ENCODE peak calls at places on chromosomes 16 and 17, in six cellular contexts. One of them, this sample, is unnamed.

GRCh38 chr17:14790518-14790917 is 474.6 kb downstream of the PMP22 start:
- DNase-seq in MM.1S: no peak
- DNase-seq in Calu3: no peak
- DNase-seq in fibroblast of lung: peak; percentile 70
- DNase-seq in heart right ventricle: no peak
- DNase-seq in Peyer's patch: no peak
- DNase-seq in this sample: no peak

GRCh38 chr17:67982034-67982640 is 14.1 kb downstream of the C17orf58 start:
- DNase-seq in Peyer's patch: no peak
- DNase-seq in MM.1S: no peak
- DNase-seq in fibroblast of lung: peak; percentile 34
- DNase-seq in Calu3: no peak
- DNase-seq in heart right ventricle: no peak
- DNase-seq in this sample: no peak

GRCh38 chr17:43338886-43339516 is 59.8 kb upstream of the ARL4D start:
- DNase-seq in MM.1S: peak; percentile 61
- DNase-seq in Peyer's patch: peak; percentile 73
- DNase-seq in Calu3: peak; percentile 91
- DNase-seq in heart right ventricle: peak; percentile 70
- DNase-seq in fibroblast of lung: peak; percentile 61
- DNase-seq in this sample: peak; percentile 85

GRCh38 chr16:5916711-5917191 is 819.2 kb upstream of the EEF2KMT start:
- DNase-seq in MM.1S: no peak
- DNase-seq in heart right ventricle: no peak
- DNase-seq in Peyer's patch: no peak
- DNase-seq in Calu3: peak; percentile 21
- DNase-seq in fibroblast of lung: no peak
- DNase-seq in this sample: no peak

GRCh38 chr16:85171809-85172464 is 59.7 kb upstream of the CIBAR2 start:
- DNase-seq in fibroblast of lung: peak; percentile 39
- DNase-seq in Peyer's patch: no peak
- DNase-seq in Calu3: no peak
- DNase-seq in MM.1S: no peak
- DNase-seq in heart right ventricle: no peak
- DNase-seq in this sample: no peak

GRCh38 chr16:85571813-85572619 is 41.1 kb upstream of the GSE1 start:
- DNase-seq in Peyer's patch: peak; percentile 61
- DNase-seq in Calu3: no peak
- DNase-seq in fibroblast of lung: no peak
- DNase-seq in heart right ventricle: no peak
- DNase-seq in MM.1S: peak; percentile 37
- DNase-seq in this sample: no peak

GRCh38 chr16:84055366-84055765 is 12.8 kb upstream of the SLC38A8 start:
- DNase-seq in MM.1S: no peak
- DNase-seq in Calu3: no peak
- DNase-seq in fibroblast of lung: no peak
- DNase-seq in heart right ventricle: peak; percentile 54
- DNase-seq in Peyer's patch: no peak
- DNase-seq in this sample: peak; percentile 46

GRCh38 chr16:53878216-53878615 is 174.3 kb downstream of the FTO start:
- DNase-seq in Peyer's patch: no peak
- DNase-seq in fibroblast of lung: no peak
- DNase-seq in MM.1S: no peak
- DNase-seq in heart right ventricle: no peak
- DNase-seq in Calu3: no peak
- DNase-seq in this sample: no peak

GRCh38 chr17:48113201-48113676 is 5.7 kb downstream of the SNX11 start:
- DNase-seq in Calu3: no peak
- DNase-seq in Peyer's patch: peak; percentile 66
- DNase-seq in heart right ventricle: no peak
- DNase-seq in MM.1S: no peak
- DNase-seq in fibroblast of lung: no peak
- DNase-seq in this sample: no peak

GRCh38 chr17:82655038-82655479 is 6.8 kb upstream of the WDR45B start:
- DNase-seq in heart right ventricle: no peak
- DNase-seq in MM.1S: no peak
- DNase-seq in fibroblast of lung: no peak
- DNase-seq in Peyer's patch: no peak
- DNase-seq in Calu3: peak; percentile 49
- DNase-seq in this sample: no peak

GRCh38 chr17:62887437-62887836 is 78.6 kb upstream of the TANC2 start:
- DNase-seq in MM.1S: no peak
- DNase-seq in Peyer's patch: no peak
- DNase-seq in fibroblast of lung: no peak
- DNase-seq in Calu3: no peak
- DNase-seq in heart right ventricle: no peak
- DNase-seq in this sample: no peak

GRCh38 chr17:35630530-35631148 is 43.5 kb downstream of the AP2B1 start:
- DNase-seq in fibroblast of lung: peak; percentile 21
- DNase-seq in heart right ventricle: no peak
- DNase-seq in MM.1S: no peak
- DNase-seq in Peyer's patch: no peak
- DNase-seq in Calu3: no peak
- DNase-seq in this sample: no peak

GRCh38 chr16:71440669-71441347 is 1.0 kb downstream of the TLE7 start:
- DNase-seq in fibroblast of lung: no peak
- DNase-seq in Calu3: no peak
- DNase-seq in Peyer's patch: no peak
- DNase-seq in MM.1S: no peak
- DNase-seq in heart right ventricle: no peak
- DNase-seq in this sample: no peak
- TF ChIP-seq CTCF in fibroblast of lung: no peak
- TF ChIP-seq CTCF in Calu3: no peak
- TF ChIP-seq CTCF in Peyer's patch: no peak
- TF ChIP-seq CTCF in MM.1S: peak; percentile 37
- TF ChIP-seq CTCF in heart right ventricle: no peak
- TF ChIP-seq CTCF in this sample: no peak

DNA sequence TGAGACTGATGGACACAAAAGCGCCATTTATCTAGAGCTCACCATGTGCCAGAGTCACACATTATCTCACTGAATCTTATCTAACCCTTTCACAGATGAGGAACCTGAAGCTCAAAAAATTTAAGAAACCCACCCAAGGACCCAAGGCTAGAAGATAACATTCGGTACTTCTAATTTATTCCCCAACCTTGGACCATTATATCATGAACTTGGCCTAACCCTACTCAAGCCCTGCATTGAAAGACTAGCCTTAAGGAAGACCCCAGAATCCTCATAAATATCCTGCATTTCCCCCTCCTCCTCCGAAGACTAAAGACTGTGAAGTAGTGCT is 548 bp upstream of the DYNC1LI2 start:
- DNase-seq in Peyer's patch: no peak
- DNase-seq in Calu3: no peak
- DNase-seq in heart right ventricle: no peak
- DNase-seq in MM.1S: no peak
- DNase-seq in fibroblast of lung: no peak
- DNase-seq in this sample: no peak
- TF ChIP-seq CTCF in Peyer's patch: no peak
- TF ChIP-seq CTCF in Calu3: no peak
- TF ChIP-seq CTCF in heart right ventricle: no peak
- TF ChIP-seq CTCF in MM.1S: no peak
- TF ChIP-seq CTCF in fibroblast of lung: peak; percentile 1
- TF ChIP-seq CTCF in this sample: no peak

GRCh38 chr16:74026373-74027281 is 270.0 kb upstream of the PSMD7 start:
- DNase-seq in MM.1S: no peak
- DNase-seq in Calu3: no peak
- DNase-seq in fibroblast of lung: no peak
- DNase-seq in heart right ventricle: no peak
- DNase-seq in Peyer's patch: no peak
- DNase-seq in this sample: no peak
- TF ChIP-seq CTCF in MM.1S: no peak
- TF ChIP-seq CTCF in Calu3: no peak
- TF ChIP-seq CTCF in fibroblast of lung: no peak
- TF ChIP-seq CTCF in heart right ventricle: no peak
- TF ChIP-seq CTCF in Peyer's patch: no peak
- TF ChIP-seq CTCF in this sample: no peak

GRCh38 chr16:16157166-16157565 is 66.1 kb downstream of the ABCC6 start:
- DNase-seq in Peyer's patch: no peak
- DNase-seq in fibroblast of lung: no peak
- DNase-seq in heart right ventricle: no peak
- DNase-seq in MM.1S: no peak
- DNase-seq in Calu3: no peak
- DNase-seq in this sample: no peak
- TF ChIP-seq CTCF in Peyer's patch: no peak
- TF ChIP-seq CTCF in fibroblast of lung: no peak
- TF ChIP-seq CTCF in heart right ventricle: no peak
- TF ChIP-seq CTCF in MM.1S: no peak
- TF ChIP-seq CTCF in Calu3: no peak
- TF ChIP-seq CTCF in this sample: no peak

GRCh38 chr17:72368191-72368590 is 247.4 kb downstream of the SOX9 start:
- DNase-seq in Peyer's patch: no peak
- DNase-seq in Calu3: no peak
- DNase-seq in fibroblast of lung: no peak
- DNase-seq in MM.1S: no peak
- DNase-seq in heart right ventricle: no peak
- DNase-seq in this sample: no peak

GRCh38 chr17:72363336-72363620 is 242.5 kb downstream of the SOX9 start:
- DNase-seq in Peyer's patch: no peak
- DNase-seq in heart right ventricle: no peak
- DNase-seq in Calu3: no peak
- DNase-seq in fibroblast of lung: no peak
- DNase-seq in MM.1S: no peak
- DNase-seq in this sample: no peak

GRCh38 chr17:72366626-72367025 is 245.8 kb downstream of the SOX9 start:
- DNase-seq in heart right ventricle: no peak
- DNase-seq in Peyer's patch: no peak
- DNase-seq in Calu3: no peak
- DNase-seq in fibroblast of lung: no peak
- DNase-seq in MM.1S: no peak
- DNase-seq in this sample: no peak

GRCh38 chr17:72362466-72363335 is 241.9 kb downstream of the SOX9 start:
- DNase-seq in MM.1S: no peak
- DNase-seq in heart right ventricle: no peak
- DNase-seq in Calu3: no peak
- DNase-seq in Peyer's patch: no peak
- DNase-seq in fibroblast of lung: peak; percentile 90
- DNase-seq in this sample: no peak

DNA sequence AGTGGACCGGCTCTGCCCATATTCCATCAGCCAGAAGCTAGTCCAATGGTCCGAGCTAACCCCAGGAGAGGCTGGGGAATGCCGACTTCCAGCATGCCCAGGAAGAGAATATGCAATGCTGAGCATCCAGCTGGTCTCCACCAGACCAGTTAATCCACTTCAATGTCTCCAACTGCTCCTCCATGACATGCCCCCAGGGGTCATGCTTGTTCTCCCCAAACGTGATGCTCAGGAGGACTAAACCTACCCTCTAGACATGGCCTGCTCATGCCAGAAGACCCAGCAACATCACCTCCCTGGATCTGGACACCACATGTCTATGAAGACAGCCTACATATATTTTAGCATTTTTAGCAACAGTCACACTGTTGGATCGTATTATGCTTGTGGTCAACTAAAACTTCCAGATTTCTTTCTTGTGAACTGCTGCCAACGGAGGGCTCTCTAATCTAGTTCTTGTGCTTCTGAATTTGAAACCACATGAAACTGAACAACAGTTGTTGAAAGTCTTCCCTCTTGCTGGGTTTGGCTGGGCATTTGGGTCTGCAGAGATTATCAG is 245.1 kb downstream of the SOX9 start:
- DNase-seq in fibroblast of lung: peak; percentile 57
- DNase-seq in Peyer's patch: no peak
- DNase-seq in Calu3: no peak
- DNase-seq in MM.1S: no peak
- DNase-seq in heart right ventricle: no peak
- DNase-seq in this sample: no peak
- TF ChIP-seq CTCF in fibroblast of lung: no peak
- TF ChIP-seq CTCF in Peyer's patch: no peak
- TF ChIP-seq CTCF in Calu3: no peak
- TF ChIP-seq CTCF in MM.1S: no peak
- TF ChIP-seq CTCF in heart right ventricle: no peak
- TF ChIP-seq CTCF in this sample: no peak

DNA sequence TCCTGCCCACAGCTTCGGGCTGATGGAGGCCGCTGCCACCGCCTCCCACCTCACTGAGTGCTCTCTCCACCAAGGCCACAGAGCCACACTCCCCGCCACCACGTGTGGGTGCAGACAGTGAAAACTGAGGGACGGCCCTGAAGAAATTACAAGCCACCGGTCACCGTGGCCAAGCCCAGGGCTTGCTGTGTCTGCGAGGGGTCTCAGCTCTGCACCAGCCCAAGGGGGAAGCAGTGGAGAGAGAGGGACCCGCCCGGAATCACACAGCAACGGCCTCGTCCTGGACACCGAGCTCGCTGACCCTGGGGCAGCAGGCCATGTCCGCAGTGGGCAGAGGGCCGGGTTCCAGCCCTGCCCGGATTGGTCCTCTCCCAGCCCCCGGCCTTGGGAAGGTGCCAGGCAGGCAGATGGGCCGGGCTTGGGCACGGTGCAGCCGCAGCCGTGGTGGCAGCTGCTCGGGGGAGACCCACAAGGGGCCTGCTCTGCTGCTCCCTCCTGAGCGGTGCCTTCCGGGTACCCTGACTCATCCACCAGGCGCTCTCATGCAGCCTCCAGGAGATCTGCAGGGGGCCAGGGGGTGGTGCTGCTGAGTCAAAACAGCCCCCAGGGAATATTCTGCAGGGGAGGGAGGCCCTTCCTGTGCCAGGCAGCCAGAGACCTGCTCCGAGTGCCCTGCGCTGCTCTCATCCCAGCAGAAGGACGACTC is 52.0 kb downstream of the CBFA2T3 start:
- DNase-seq in MM.1S: no peak
- DNase-seq in heart right ventricle: no peak
- DNase-seq in Calu3: peak; percentile 88
- DNase-seq in fibroblast of lung: peak; percentile 59
- DNase-seq in Peyer's patch: peak; percentile 73
- DNase-seq in this sample: no peak
- TF ChIP-seq CTCF in MM.1S: no peak
- TF ChIP-seq CTCF in heart right ventricle: no peak
- TF ChIP-seq CTCF in Calu3: peak; percentile 57
- TF ChIP-seq CTCF in fibroblast of lung: peak; percentile 47
- TF ChIP-seq CTCF in Peyer's patch: no peak
- TF ChIP-seq CTCF in this sample: peak; percentile 37